ENCODE peak calls at places on chromosomes 1 and 21, in six cellular contexts. Q, J, I, W, P and V are unnamed samples. For H3K9me3, the result is how much of the 10 kb centered on the place peaks cover.

GRCh38 chr1:94636625-94637024 is 95.1 kb upstream of the F3 start:
- DNase-seq in J (no peak), W (no peak), Q (no peak), I (no peak), P (no peak), V (no peak)

GRCh38 chr1:110548381-110548780 is 29.4 kb upstream of the KCNA10 start:
- DNase-seq in W (peak), I (peak), P (no peak), J (no peak), Q (peak), V (no peak)

GRCh38 chr1:29420196-29420595 is 183.9 kb downstream of the PTPRU start:
- DNase-seq in W (no peak), I (no peak), Q (no peak), P (no peak), J (no peak), V (no peak)

GRCh38 chr1:38803647-38804046 is 55.9 kb downstream of the RRAGC start:
- DNase-seq in Q (no peak), J (no peak), W (no peak), I (no peak), P (no peak), V (no peak)

GRCh38 chr1:26996024-26996423 is 2.5 kb downstream of the TRNP1 start:
- DNase-seq in J (no peak), Q (peak), W (no peak), P (no peak), I (no peak), V (no peak)

GRCh38 chr1:178650950-178651461 is 74.0 kb upstream of the RALGPS2 start:
- DNase-seq in P (no peak), J (no peak), W (no peak), Q (no peak), I (no peak), V (no peak)

GRCh38 chr1:20726107-20726911 is 6.2 kb downstream of the SH2D5 start:
- DNase-seq in J (peak), Q (peak), W (no peak), P (no peak), I (no peak), V (no peak)

GRCh38 chr1:9291914-9292360 is 757 bp upstream of the SPSB1 start:
- DNase-seq in J (no peak), P (peak), I (peak), Q (peak), W (no peak), V (no peak)

GRCh38 chr1:52955129-52955970 is 28.3 kb downstream of the SCP2 start:
- DNase-seq in J (no peak), I (peak), W (no peak), Q (no peak), P (no peak), V (no peak)

GRCh38 chr1:161994153-161994814 is 29.4 kb downstream of the OLFML2B start:
- DNase-seq in I (no peak), Q (no peak), W (no peak), P (peak), J (no peak), V (no peak)

GRCh38 chr1:156160000-156160743 is 6.8 kb downstream of the SEMA4A start:
- DNase-seq in Q (no peak), P (no peak), I (no peak), J (peak), W (no peak), V (no peak)

GRCh38 chr1:58881471-58881994 is 97.7 kb upstream of the JUN start:
- DNase-seq in Q (no peak), P (no peak), I (no peak), J (peak), W (no peak), V (no peak)

GRCh38 chr1:151199860-151200581 is 1.7 kb downstream of the PIP5K1A start:
- DNase-seq in W (peak), Q (no peak), J (no peak), I (peak), P (no peak), V (no peak)

GRCh38 chr1:82775402-82776000 is 974.8 kb downstream of the ADGRL2 start:
- DNase-seq in P (no peak), J (no peak), W (peak), Q (peak), I (peak), V (peak)

GRCh38 chr1:161019767-161020572 is 982 bp downstream of the F11R start:
- DNase-seq in I (no peak), Q (peak), W (no peak), J (no peak), P (no peak), V (no peak)

GRCh38 chr1:1205769-1206375 is 520 bp downstream of the TNFRSF18 start:
- DNase-seq in J (no peak), P (no peak), I (no peak), Q (no peak), W (no peak), V (peak)

GRCh38 chr1:154219511-154219910 is 1.2 kb upstream of the UBAP2L start:
- DNase-seq in J (no peak), P (no peak), Q (no peak), I (peak), W (peak), V (no peak)

GRCh38 chr1:117698398-117699160 is 92.7 kb downstream of the TENT5C start:
- DNase-seq in P (peak), Q (no peak), I (no peak), W (no peak), J (peak), V (no peak)

GRCh38 chr1:203839081-203839480 is 22.3 kb upstream of the SNRPE start:
- DNase-seq in J (no peak), W (peak), Q (no peak), I (peak), P (no peak), V (no peak)

GRCh38 chr1:178912597-178912996 is 41.7 kb upstream of the ANGPTL1 start:
- DNase-seq in W (no peak), J (no peak), I (no peak), P (no peak), Q (no peak), V (no peak)

GRCh38 chr1:115665319-115665718 is 23.5 kb downstream of the VANGL1 start:
- DNase-seq in Q (no peak), I (no peak), P (no peak), J (no peak), W (no peak), V (no peak)

DNA sequence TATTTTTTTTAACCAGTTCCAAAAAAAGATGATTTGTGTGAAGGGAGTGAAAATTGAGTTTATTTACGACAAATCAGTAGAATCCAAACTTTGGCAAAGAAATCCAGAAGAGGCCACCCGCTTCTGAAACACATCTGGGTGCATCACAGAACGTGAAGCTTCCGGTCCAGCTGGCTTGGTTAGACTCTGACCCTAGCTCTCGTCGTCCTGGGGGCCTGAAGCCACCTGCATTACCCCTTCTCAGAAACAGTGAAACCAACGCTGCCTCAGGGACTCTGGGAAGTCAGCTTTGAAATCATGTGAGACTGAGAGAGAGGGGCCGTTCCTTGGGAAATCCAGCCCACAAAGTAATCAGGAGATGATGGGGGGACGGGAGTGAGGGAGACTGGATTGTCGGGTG is 21.8 kb downstream of the AJAP1 start:
- DNase-seq in I (no peak), Q (no peak), J (no peak), W (no peak), P (no peak), V (no peak)
- H3K9me3 ChIP-seq in I (under half), Q (under half), J (under half), W (under half), P (under half), V (under half)

GRCh38 chr1:247165674-247166073 is 6.1 kb downstream of the ZNF124 start:
- DNase-seq in Q (no peak), J (no peak), W (no peak), P (no peak), I (no peak), V (no peak)
- H3K9me3 ChIP-seq in Q (half or more), J (under half), W (half or more), P (under half), I (half or more), V (under half)

GRCh38 chr21:7917729-7918128 is 2603.7 kb upstream of the TPTE start:
- DNase-seq in W (no peak), Q (no peak), I (no peak), P (no peak), J (no peak), V (no peak)
- H3K9me3 ChIP-seq in W (under half), Q (under half), I (under half), P (under half), J (under half), V (under half)

GRCh38 chr1:147236448-147236847 is 6.0 kb upstream of the CHD1L start:
- DNase-seq in Q (no peak), P (no peak), I (no peak), J (no peak), W (no peak), V (no peak)
- H3K9me3 ChIP-seq in Q (under half), P (under half), I (under half), J (under half), W (under half), V (under half)

DNA sequence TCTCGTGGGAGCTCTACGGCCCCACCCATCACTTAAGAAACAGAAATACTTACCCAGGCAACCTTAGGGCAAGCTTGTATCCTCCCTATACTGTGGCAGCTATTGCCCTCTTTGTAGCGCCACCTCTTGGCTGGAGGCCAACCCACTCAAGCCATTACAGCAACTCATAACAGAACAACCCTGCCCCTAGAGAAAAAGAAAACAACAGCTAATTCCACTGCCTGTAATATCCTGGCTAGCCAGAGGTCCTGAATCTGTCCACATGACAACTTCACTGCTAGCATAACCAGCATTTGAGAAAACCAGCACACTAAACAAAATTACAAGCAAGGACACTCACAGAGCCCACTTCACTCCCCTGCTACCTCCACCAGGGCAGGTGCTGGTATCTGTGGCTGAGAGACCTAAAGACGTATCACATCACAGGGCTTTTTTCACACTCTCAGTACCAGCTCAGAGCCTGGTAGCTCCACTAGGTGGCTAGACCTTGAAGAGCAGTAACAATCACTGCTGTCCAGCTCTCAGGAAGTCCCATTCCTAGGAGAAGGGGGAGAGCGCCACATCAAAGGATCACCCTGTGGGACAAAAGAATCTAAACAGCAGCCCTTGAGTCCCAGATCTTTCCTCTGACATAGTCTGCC is 14.5 kb upstream of the MX1 start:
- DNase-seq in P (no peak), Q (peak), W (peak), J (no peak), I (peak), V (no peak)
- H3K9me3 ChIP-seq in P (under half), Q (under half), W (under half), J (under half), I (under half), V (under half)

GRCh38 chr21:34548782-34549376 is 36.9 kb upstream of the KCNE1 start:
- DNase-seq in Q (no peak), I (no peak), W (no peak), P (no peak), J (no peak), V (no peak)

GRCh38 chr21:34544032-34544496 is 32.1 kb upstream of the KCNE1 start:
- DNase-seq in I (peak), J (no peak), W (peak), P (peak), Q (peak), V (no peak)

GRCh38 chr21:34543017-34543416 is 31.0 kb upstream of the KCNE1 start:
- DNase-seq in P (no peak), J (no peak), W (no peak), Q (no peak), I (no peak), V (no peak)

GRCh38 chr21:34546556-34546955 is 34.5 kb upstream of the KCNE1 start:
- DNase-seq in W (no peak), Q (no peak), I (no peak), J (no peak), P (no peak), V (no peak)

DNA sequence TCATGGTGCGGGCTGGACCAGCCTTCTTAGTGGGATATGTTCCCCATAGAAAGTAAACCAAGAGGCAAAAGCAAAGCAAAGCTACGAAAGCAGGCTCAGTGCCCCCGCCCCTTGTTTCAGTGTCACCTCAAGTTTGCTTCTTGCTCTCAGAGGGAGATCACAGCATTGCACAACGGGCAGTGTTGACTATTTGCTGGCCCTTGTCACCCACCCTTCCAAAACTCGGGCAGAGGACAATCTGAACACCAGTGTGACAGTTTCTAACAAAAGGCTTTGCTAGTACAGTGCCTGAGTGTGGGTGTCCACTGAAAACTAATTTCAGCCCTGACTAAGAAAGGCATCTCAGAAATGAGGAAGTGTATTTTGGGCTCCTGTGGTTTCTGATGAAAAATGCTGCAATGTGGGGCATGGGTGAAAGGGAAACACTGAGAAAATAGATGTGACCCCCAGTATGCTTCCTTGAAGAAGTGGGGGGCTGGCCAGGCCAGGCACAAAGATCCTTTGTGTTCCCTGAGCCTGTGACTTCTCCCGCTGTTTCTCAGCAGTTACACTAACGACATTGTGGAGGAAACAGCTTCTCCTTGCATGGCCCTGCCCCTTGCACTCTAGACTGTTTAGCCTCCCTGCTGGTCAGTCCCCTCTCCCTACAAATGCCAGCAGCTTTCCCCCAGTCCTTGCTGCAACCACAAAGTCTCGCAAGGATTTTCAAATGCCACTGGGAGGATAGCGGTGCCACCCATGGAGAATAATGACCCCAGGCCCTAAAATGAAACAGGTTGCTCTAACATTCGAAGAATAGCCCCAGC is 33.3 kb upstream of the KCNE1 start:
- DNase-seq in Q (peak), W (peak), J (no peak), I (no peak), P (no peak), V (no peak)
- H3K9me3 ChIP-seq in Q (under half), W (under half), J (under half), I (under half), P (under half), V (under half)

GRCh38 chr1:4973341-4973740 is 318.9 kb downstream of the AJAP1 start:
- DNase-seq in J (no peak), I (no peak), W (no peak), P (no peak), Q (peak), V (no peak)

GRCh38 chr1:4970532-4970931 is 316.1 kb downstream of the AJAP1 start:
- DNase-seq in Q (peak), W (no peak), I (no peak), P (no peak), J (no peak), V (no peak)

GRCh38 chr1:4971666-4972065 is 317.3 kb downstream of the AJAP1 start:
- DNase-seq in Q (peak), W (no peak), P (no peak), J (no peak), I (no peak), V (no peak)

GRCh38 chr1:4972761-4973320 is 318.4 kb downstream of the AJAP1 start:
- DNase-seq in J (no peak), P (no peak), Q (peak), W (no peak), I (no peak), V (no peak)

DNA sequence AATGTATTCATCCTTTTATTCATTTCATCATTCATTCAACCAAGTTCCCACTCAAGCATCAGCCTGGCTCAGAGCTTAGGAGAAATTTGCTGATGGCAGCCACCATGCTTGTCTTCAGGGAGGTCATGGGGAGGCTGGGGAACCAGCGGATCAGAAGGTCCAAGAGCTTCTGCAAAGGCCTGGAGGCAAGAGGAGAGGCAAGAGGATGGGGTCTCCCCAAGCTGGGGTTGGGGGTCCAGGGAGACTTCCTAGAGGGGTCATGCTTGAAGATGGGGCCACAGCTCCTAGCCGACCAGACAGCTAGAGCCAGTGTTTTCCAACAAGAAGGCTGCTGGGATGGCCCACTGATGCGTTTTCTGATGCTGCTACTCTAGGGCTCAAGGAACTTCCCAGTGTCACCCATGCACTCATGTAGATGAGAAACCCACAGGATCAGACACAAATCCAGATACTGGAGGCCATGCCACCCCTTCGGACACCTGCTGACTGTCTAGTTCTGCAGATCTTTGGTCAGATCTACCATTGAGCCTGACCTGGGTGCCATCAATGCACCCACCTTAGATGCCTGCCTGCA is 315.2 kb downstream of the AJAP1 start:
- DNase-seq in W (no peak), P (no peak), J (no peak), I (no peak), Q (peak), V (no peak)
- H3K9me3 ChIP-seq in W (under half), P (under half), J (under half), I (under half), Q (under half), V (under half)

GRCh38 chr1:41175546-41175945 is 66.6 kb downstream of the SCMH1 start:
- DNase-seq in W (no peak), J (no peak), Q (no peak), P (no peak), I (no peak), V (no peak)
- H3K9me3 ChIP-seq in W (under half), J (under half), Q (under half), P (under half), I (under half), V (under half)

DNA sequence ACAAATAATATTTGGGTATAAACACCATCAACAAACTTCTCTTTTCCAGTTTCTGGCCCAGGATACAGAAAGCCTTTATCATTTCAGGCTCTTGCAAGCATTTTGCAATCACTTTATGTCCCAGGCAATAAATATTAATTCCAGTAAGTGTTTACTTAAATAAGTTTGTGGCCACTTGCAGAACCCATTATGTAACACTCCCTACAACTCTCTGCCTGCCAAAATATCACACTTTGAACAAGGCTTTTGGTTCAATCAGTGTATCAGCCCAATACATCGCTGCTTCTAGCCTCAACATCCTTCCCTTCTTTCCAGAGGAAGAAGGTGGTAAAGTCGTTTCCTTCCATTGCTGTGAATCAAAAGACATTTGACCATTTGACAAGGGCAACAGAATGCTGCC is 203.0 kb upstream of the USP25 start:
- DNase-seq in P (no peak), W (no peak), J (no peak), Q (no peak), I (no peak), V (no peak)
- H3K9me3 ChIP-seq in P (under half), W (under half), J (under half), Q (under half), I (under half), V (under half)